ENCODE peak calls at places on chromosomes 11 and 22, in four cellular contexts. E, Z, L and A are unnamed samples.

GRCh38 chr22:38759005-38759404 is 3.2 kb upstream of the SUN2 start:
- DNase-seq in Z (no peak), E (no peak), L (no peak), A (no peak)

GRCh38 chr11:10351768-10352641 is 47.1 kb downstream of the ADM start:
- DNase-seq in L (no peak), Z (no peak), E (no peak), A (peak; percentile 98)

GRCh38 chr11:44978961-44979331 is 28.3 kb upstream of the TP53I11 start:
- DNase-seq in Z (no peak), E (no peak), L (no peak), A (no peak)

GRCh38 chr11:19380375-19380774 is 139.6 kb upstream of the E2F8 start:
- DNase-seq in Z (no peak), E (peak; percentile 29), L (no peak), A (no peak)

GRCh38 chr11:88367310-88367709 is 29.8 kb upstream of the CTSC start:
- DNase-seq in L (no peak), E (no peak), Z (no peak), A (no peak)

GRCh38 chr11:95338430-95338991 is 107.5 kb upstream of the SESN3 start:
- DNase-seq in E (no peak), Z (no peak), L (no peak), A (peak; percentile 55)

GRCh38 chr11:32173977-32174376 is 83.1 kb downstream of the RCN1 start:
- DNase-seq in E (no peak), Z (no peak), L (no peak), A (no peak)

GRCh38 chr22:26542831-26543230 is 30.6 kb upstream of the TFIP11 start:
- DNase-seq in L (no peak), E (no peak), Z (no peak), A (no peak)

GRCh38 chr11:65059959-65060824 is 1.8 kb upstream of the NAALADL1 start:
- DNase-seq in L (peak; percentile 52), E (no peak), Z (no peak), A (no peak)

GRCh38 chr11:86800956-86801264 is 568 bp downstream of the PRSS23 start:
- DNase-seq in E (no peak), L (no peak), Z (no peak), A (no peak)

GRCh38 chr11:71263391-71263790 is 11.0 kb upstream of the SHANK2 start:
- DNase-seq in L (no peak), E (no peak), Z (no peak), A (no peak)

GRCh38 chr11:119895981-119896380 is 167.0 kb upstream of the NECTIN1 start:
- DNase-seq in Z (no peak), E (no peak), L (no peak), A (no peak)

GRCh38 chr11:113351490-113351889 is 36.1 kb upstream of the ANKK1 start:
- DNase-seq in L (no peak), E (no peak), Z (no peak), A (no peak)

GRCh38 chr22:49112661-49113626 is 714.7 kb downstream of the BRD1 start:
- DNase-seq in E (no peak), L (no peak), Z (no peak), A (no peak)

GRCh38 chr11:112465433-112466024 is 204.9 kb upstream of the PLET1 start:
- DNase-seq in Z (no peak), E (no peak), L (no peak), A (no peak)

GRCh38 chr11:77081381-77081851 is 14.6 kb downstream of the CAPN5 start:
- DNase-seq in Z (no peak), E (no peak), L (no peak), A (no peak)

GRCh38 chr22:38952382-38952993 is 4.9 kb upstream of the APOBEC3A start:
- DNase-seq in L (no peak), E (no peak), Z (no peak), A (no peak)

GRCh38 chr11:83007909-83008580 is 63.7 kb downstream of the RAB30 start:
- DNase-seq in E (no peak), Z (no peak), L (peak; percentile 62), A (no peak)

GRCh38 chr11:83006877-83007330 is 64.8 kb downstream of the RAB30 start:
- DNase-seq in L (no peak), Z (peak; percentile 75), E (no peak), A (no peak)

GRCh38 chr11:83009999-83010398 is 61.7 kb downstream of the RAB30 start:
- DNase-seq in L (no peak), E (no peak), Z (no peak), A (no peak)

GRCh38 chr11:83007477-83007876 is 64.2 kb downstream of the RAB30 start:
- DNase-seq in Z (no peak), E (no peak), L (no peak), A (no peak)

DNA sequence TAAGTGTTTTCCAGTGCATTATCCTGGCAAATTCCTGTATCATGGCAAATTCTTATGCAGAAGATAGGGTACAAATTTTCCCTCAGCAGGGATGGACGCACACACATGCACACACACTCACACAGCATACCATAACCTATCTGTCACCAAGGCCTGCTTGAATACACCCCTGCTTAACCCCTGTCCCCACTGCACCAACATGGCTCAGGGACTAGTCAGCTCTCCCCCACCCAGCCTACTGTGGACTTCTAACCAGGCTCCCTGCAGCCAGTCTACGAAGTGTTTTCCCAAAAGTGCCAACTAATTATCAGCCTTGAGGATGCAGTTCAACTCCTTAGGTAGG is 63.1 kb downstream of the RAB30 start:
- DNase-seq in E (no peak), Z (no peak), L (no peak), A (no peak)
- TF ChIP-seq ZNF274 in E (no peak), Z (no peak), L (no peak), A (no peak)

GRCh38 chr11:69842746-69843528 is 23.7 kb upstream of the FGF3 start:
- DNase-seq in E (no peak), Z (no peak), L (no peak), A (no peak)

GRCh38 chr11:69841859-69842698 is 22.9 kb upstream of the FGF3 start:
- DNase-seq in Z (no peak), L (peak; percentile 56), E (peak; percentile 49), A (peak; percentile 63)

GRCh38 chr11:69841170-69841858 is 22.1 kb upstream of the FGF3 start:
- DNase-seq in E (no peak), Z (no peak), L (no peak), A (no peak)

GRCh38 chr11:69839516-69839915 is 20.3 kb upstream of the FGF3 start:
- DNase-seq in L (no peak), E (no peak), Z (no peak), A (no peak)

DNA sequence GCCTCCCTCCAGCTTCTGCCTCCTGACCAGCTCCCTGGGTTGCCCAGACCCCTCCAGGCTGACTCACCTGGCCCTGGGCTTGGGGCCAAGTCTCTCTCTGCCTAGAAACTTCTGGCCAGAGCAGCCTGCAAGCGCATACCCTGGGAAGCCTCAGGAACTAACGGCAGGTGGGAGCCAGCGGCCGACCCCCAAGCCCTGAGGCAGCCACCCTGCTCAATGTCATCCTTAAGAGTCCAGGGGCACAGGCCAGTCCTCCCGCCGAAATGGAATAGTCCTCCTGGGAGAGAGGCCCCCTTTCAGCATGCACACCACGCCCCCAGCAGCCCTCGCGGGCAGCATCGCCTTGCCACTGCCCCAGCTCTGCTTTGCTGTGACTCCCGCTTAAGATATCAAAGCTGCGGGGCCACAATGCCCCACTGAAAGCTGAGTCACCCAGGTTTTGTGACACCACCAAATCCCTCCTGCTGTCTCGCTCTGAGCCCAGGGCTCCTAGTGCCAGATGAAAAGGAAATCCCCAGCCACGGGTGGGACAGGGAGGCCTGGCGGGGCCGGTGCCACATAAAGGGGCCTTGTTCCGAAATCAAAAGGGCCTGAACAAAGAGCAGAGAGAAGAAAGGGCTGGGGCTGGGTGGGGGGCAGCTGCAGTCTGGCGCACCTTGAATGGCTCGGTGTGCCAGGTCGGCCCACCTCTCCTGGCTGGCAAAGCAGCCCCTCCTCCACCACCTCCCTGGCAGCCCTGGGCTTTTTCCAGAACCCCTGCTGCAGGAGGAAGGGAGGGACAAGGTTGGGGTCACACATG is 21.4 kb upstream of the FGF3 start:
- DNase-seq in E (peak; percentile 76), Z (no peak), L (no peak), A (peak; percentile 46)
- TF ChIP-seq ZNF274 in E (no peak), Z (no peak), L (no peak), A (no peak)

GRCh38 chr11:5604896-5605295 is 8.5 kb downstream of the TRIM6 start:
- DNase-seq in L (no peak), Z (no peak), E (no peak), A (no peak)

GRCh38 chr11:5596611-5597201 is at the start of gene TRIM6:
- DNase-seq in E (no peak), L (peak; percentile 65), Z (no peak), A (peak; percentile 65)

GRCh38 chr11:5603326-5603725 is 6.9 kb downstream of the TRIM6 start:
- DNase-seq in L (no peak), E (no peak), Z (no peak), A (no peak)

GRCh38 chr11:5597953-5598352 is 1.5 kb downstream of the TRIM6 start:
- DNase-seq in Z (no peak), L (no peak), E (no peak), A (no peak)

DNA sequence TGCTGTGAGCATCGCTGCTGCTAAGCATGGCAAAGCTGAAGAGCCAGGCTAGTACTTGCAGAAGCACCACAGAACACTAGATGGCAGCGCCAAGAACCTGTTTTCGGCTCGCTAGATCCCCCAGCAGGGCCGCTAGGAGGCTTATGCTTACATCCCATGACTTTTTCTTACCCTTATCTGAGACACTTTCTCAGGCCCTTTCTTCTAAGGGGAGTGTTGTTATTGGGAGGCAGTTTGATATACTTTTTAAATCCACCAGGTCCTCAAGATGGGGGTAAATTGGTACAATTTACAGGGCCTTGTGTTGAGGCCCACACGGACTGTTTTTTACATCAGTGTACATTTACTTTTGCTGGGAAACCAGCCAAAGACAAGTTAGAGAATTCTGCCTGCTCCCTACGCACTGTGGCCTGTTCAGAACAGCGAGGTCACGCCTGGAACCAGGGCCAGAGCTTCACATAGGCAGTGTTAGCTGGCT is 4.0 kb downstream of the TRIM6 start:
- DNase-seq in Z (peak; percentile 23), E (peak; percentile 81), L (peak; percentile 45), A (peak; percentile 59)
- TF ChIP-seq ZNF274 in Z (no peak), E (no peak), L (no peak), A (no peak)

GRCh38 chr11:3090096-3090901 is 33.1 kb upstream of the CARS1 start:
- DNase-seq in L (no peak), E (no peak), Z (no peak), A (no peak)

GRCh38 chr11:3088806-3089205 is 31.6 kb upstream of the CARS1 start:
- DNase-seq in L (no peak), Z (no peak), E (no peak), A (no peak)

GRCh38 chr11:3091081-3091845 is 34.0 kb upstream of the CARS1 start:
- DNase-seq in E (no peak), L (no peak), Z (no peak), A (no peak)

GRCh38 chr11:3087821-3088800 is 30.9 kb upstream of the CARS1 start:
- DNase-seq in E (no peak), Z (no peak), L (no peak), A (no peak)

DNA sequence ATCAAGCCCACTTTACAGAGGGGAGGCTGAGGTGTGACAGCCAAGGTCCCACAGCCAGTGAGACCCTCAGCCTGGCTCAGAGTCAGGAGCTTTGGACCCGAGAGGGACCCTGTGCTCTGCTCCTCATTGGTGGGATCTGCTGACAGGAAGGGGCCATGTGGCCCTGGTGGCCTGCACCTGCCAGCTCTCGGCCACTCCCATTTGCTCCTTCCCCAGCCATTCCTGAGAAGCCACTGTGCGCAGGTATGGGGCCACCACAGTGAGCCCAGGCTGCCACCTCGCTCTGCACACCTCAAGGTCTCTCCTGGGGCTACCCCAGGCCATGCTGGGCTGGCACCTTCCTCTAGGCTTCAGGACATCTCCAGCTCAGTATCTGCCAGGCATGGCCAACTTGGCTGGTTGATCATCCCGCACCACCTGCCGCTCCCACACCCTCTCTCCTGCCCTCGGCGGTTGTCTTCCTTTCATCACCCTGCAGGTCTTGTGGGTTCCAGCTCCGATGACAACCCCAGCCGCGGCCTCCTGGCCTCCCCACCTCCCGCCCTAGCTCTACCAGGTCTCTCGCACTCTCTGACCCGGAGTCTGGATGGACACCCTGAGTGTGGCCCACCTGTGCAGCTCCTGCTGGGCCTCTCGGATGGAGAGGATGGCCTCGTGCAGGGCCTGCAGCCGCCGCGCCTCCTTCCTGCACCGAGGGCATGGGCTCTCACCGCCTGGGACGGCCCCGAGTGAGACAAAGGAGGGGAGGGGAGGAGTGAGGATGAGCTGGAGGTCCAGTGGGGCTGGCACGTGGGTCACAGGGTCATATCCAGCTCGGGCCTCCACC is 32.2 kb upstream of the CARS1 start:
- DNase-seq in E (no peak), L (no peak), Z (no peak), A (no peak)
- TF ChIP-seq ZNF274 in E (no peak), L (no peak), Z (no peak), A (no peak)